ENCODE peak calls at places on chromosome 2, in six cellular contexts. One of them, this sample, is unnamed.

GRCh38 chr2:11502740-11503292 is 31.0 kb upstream of the GREB1 start:
- DNase-seq in NCI-H82: no peak
- DNase-seq in heart left ventricle: no peak
- DNase-seq in nephron progenitor cell: no peak
- DNase-seq in CD8-positive, alpha-beta memory T cell: no peak
- DNase-seq in T-cell: no peak
- DNase-seq in this sample: no peak

GRCh38 chr2:40721595-40721994 is 269.7 kb upstream of the SLC8A1 start:
- DNase-seq in NCI-H82: no peak
- DNase-seq in heart left ventricle: no peak
- DNase-seq in nephron progenitor cell: no peak
- DNase-seq in CD8-positive, alpha-beta memory T cell: no peak
- DNase-seq in T-cell: no peak
- DNase-seq in this sample: no peak

GRCh38 chr2:172239944-172240590 is 137.4 kb upstream of the DLX2 start:
- DNase-seq in NCI-H82: no peak
- DNase-seq in heart left ventricle: no peak
- DNase-seq in nephron progenitor cell: no peak
- DNase-seq in CD8-positive, alpha-beta memory T cell: no peak
- DNase-seq in T-cell: no peak
- DNase-seq in this sample: no peak

GRCh38 chr2:121694398-121695178 is 42.1 kb downstream of the NIFK start:
- DNase-seq in NCI-H82: no peak
- DNase-seq in heart left ventricle: no peak
- DNase-seq in nephron progenitor cell: no peak
- DNase-seq in CD8-positive, alpha-beta memory T cell: no peak
- DNase-seq in T-cell: no peak
- DNase-seq in this sample: no peak

GRCh38 chr2:65724752-65725151 is 292.4 kb upstream of the SPRED2 start:
- DNase-seq in NCI-H82: no peak
- DNase-seq in heart left ventricle: no peak
- DNase-seq in nephron progenitor cell: no peak
- DNase-seq in CD8-positive, alpha-beta memory T cell: no peak
- DNase-seq in T-cell: no peak
- DNase-seq in this sample: no peak

GRCh38 chr2:229873123-229873581 is 48.7 kb downstream of the TRIP12 start:
- DNase-seq in NCI-H82: no peak
- DNase-seq in heart left ventricle: no peak
- DNase-seq in nephron progenitor cell: no peak
- DNase-seq in CD8-positive, alpha-beta memory T cell: no peak
- DNase-seq in T-cell: no peak
- DNase-seq in this sample: no peak

GRCh38 chr2:48254839-48255238 is 275.1 kb upstream of the STON1 start:
- DNase-seq in NCI-H82: no peak
- DNase-seq in heart left ventricle: no peak
- DNase-seq in nephron progenitor cell: no peak
- DNase-seq in CD8-positive, alpha-beta memory T cell: no peak
- DNase-seq in T-cell: no peak
- DNase-seq in this sample: no peak

GRCh38 chr2:100876231-100876860 is 56.4 kb downstream of the NPAS2 start:
- DNase-seq in NCI-H82: no peak
- DNase-seq in heart left ventricle: no peak
- DNase-seq in nephron progenitor cell: no peak
- DNase-seq in CD8-positive, alpha-beta memory T cell: no peak
- DNase-seq in T-cell: no peak
- DNase-seq in this sample: no peak

GRCh38 chr2:204795156-204795555 is 249.9 kb downstream of the PARD3B start:
- DNase-seq in NCI-H82: no peak
- DNase-seq in heart left ventricle: no peak
- DNase-seq in nephron progenitor cell: no peak
- DNase-seq in CD8-positive, alpha-beta memory T cell: no peak
- DNase-seq in T-cell: no peak
- DNase-seq in this sample: no peak

GRCh38 chr2:3460831-3461544 is 58.3 kb downstream of the ADI1 start:
- DNase-seq in NCI-H82: no peak
- DNase-seq in heart left ventricle: peak
- DNase-seq in nephron progenitor cell: no peak
- DNase-seq in CD8-positive, alpha-beta memory T cell: peak
- DNase-seq in T-cell: no peak
- DNase-seq in this sample: no peak

GRCh38 chr2:20050712-20051517 is 513 bp downstream of the LAPTM4A start:
- DNase-seq in NCI-H82: peak
- DNase-seq in heart left ventricle: no peak
- DNase-seq in nephron progenitor cell: peak
- DNase-seq in CD8-positive, alpha-beta memory T cell: no peak
- DNase-seq in T-cell: peak
- DNase-seq in this sample: peak

GRCh38 chr2:139048017-139048416 is 267.8 kb upstream of the NXPH2 start:
- DNase-seq in NCI-H82: no peak
- DNase-seq in heart left ventricle: no peak
- DNase-seq in nephron progenitor cell: no peak
- DNase-seq in CD8-positive, alpha-beta memory T cell: no peak
- DNase-seq in T-cell: no peak
- DNase-seq in this sample: no peak

GRCh38 chr2:132678498-132678897 is 8.5 kb upstream of the LYPD1 start:
- DNase-seq in NCI-H82: no peak
- DNase-seq in heart left ventricle: no peak
- DNase-seq in nephron progenitor cell: no peak
- DNase-seq in CD8-positive, alpha-beta memory T cell: no peak
- DNase-seq in T-cell: no peak
- DNase-seq in this sample: no peak

GRCh38 chr2:134446431-134447091 is 192.7 kb downstream of the MGAT5 start:
- DNase-seq in NCI-H82: peak
- DNase-seq in heart left ventricle: no peak
- DNase-seq in nephron progenitor cell: no peak
- DNase-seq in CD8-positive, alpha-beta memory T cell: no peak
- DNase-seq in T-cell: no peak
- DNase-seq in this sample: peak

This sample was measured in NCI-H2171 treated with DMSO at 0.1 percent for 48 hours.